ENCODE peak calls at places on chromosomes 7 and 10, in five cellular contexts. N is lung; R is CD8-positive, alpha-beta T cell; W is HFF-Myc; L is mesendoderm. O is an unnamed sample.

GRCh38 chr10:55091691-55092328 is 290.8 kb upstream of the PCDH15 start:
- DNase-seq in N (no peak), L (peak), W (no peak), R (no peak), O (no peak)

GRCh38 chr10:7397049-7397448 is 13.8 kb downstream of the SFMBT2 start:
- DNase-seq in N (no peak), R (no peak), L (peak), W (no peak), O (no peak)

GRCh38 chr10:76055963-76056362 is 624.5 kb downstream of the LRMDA start:
- DNase-seq in N (no peak), W (no peak), L (no peak), R (no peak), O (no peak)

GRCh38 chr7:25388681-25389080 is 160.4 kb upstream of the NPVF start:
- DNase-seq in L (no peak), R (no peak), N (no peak), W (no peak), O (no peak)

GRCh38 chr10:9922123-9922685 is 1095.5 kb upstream of the CELF2 start:
- DNase-seq in L (no peak), R (no peak), W (no peak), N (no peak), O (no peak)

GRCh38 chr10:90195288-90195840 is 494.0 kb downstream of the KIF20B start:
- DNase-seq in W (no peak), R (no peak), L (no peak), N (no peak), O (no peak)

GRCh38 chr7:7920481-7920880 is 48.1 kb upstream of the GLCCI1 start:
- DNase-seq in W (no peak), R (no peak), L (no peak), N (no peak), O (no peak)

GRCh38 chr10:59175538-59176240 is 754 bp upstream of the PHYHIPL start:
- DNase-seq in W (no peak), L (peak), R (no peak), N (no peak), O (no peak)

GRCh38 chr10:209357-209756 is 74.1 kb downstream of the ZMYND11 start:
- DNase-seq in L (peak), R (no peak), W (no peak), N (no peak), O (no peak)

GRCh38 chr10:76558586-76558985 is 1079.0 kb downstream of the KCNMA1 start:
- DNase-seq in R (no peak), L (no peak), N (peak), W (no peak), O (no peak)

GRCh38 chr7:150738092-150739044 is 1.1 kb downstream of the GIMAP5 start:
- DNase-seq in N (no peak), R (no peak), L (no peak), W (no peak), O (no peak)

GRCh38 chr10:12308102-12308501 is 41.2 kb upstream of the CAMK1D start:
- DNase-seq in R (no peak), N (no peak), W (no peak), L (no peak), O (no peak)

GRCh38 chr10:113945075-113945686 is 90.7 kb downstream of the NHLRC2 start:
- DNase-seq in N (peak), L (peak), R (no peak), W (peak), O (no peak)

GRCh38 chr10:43679509-43679908 is 30.8 kb upstream of the ZNF32 start:
- DNase-seq in W (no peak), L (no peak), N (peak), R (no peak), O (no peak)

GRCh38 chr10:124736491-124737136 is 7.6 kb downstream of the FAM53B start:
- DNase-seq in W (no peak), N (peak), R (no peak), L (no peak), O (no peak)

GRCh38 chr7:41693150-41693997 is 9.5 kb downstream of the INHBA start:
- DNase-seq in L (no peak), N (no peak), R (no peak), W (no peak), O (no peak)

GRCh38 chr10:118953598-118953997 is 75.9 kb upstream of the NANOS1 start:
- DNase-seq in R (no peak), L (no peak), W (no peak), N (no peak), O (no peak)

GRCh38 chr7:28130277-28130676 is 50.3 kb downstream of the JAZF1 start:
- DNase-seq in R (no peak), L (no peak), W (peak), N (no peak), O (no peak)

GRCh38 chr10:63555330-63555729 is 34.1 kb downstream of the REEP3 start:
- DNase-seq in W (no peak), L (no peak), N (no peak), R (no peak), O (no peak)

GRCh38 chr7:70492641-70493040 is 639.3 kb upstream of the GALNT17 start:
- DNase-seq in N (no peak), W (no peak), R (no peak), L (no peak), O (no peak)

GRCh38 chr10:127552446-127552845 is 3.3 kb downstream of the NPS start:
- DNase-seq in N (peak), L (no peak), R (no peak), W (no peak), O (no peak)

GRCh38 chr7:70384891-70385290 is 747.1 kb upstream of the GALNT17 start:
- DNase-seq in L (no peak), W (no peak), R (no peak), N (no peak), O (no peak)

GRCh38 chr7:123282181-123282580 is 82.4 kb upstream of the SLC13A1 start:
- DNase-seq in W (no peak), R (no peak), N (no peak), L (peak), O (no peak)

GRCh38 chr10:16787361-16787791 is 29.8 kb downstream of the RSU1 start:
- DNase-seq in L (no peak), N (no peak), W (no peak), R (peak), O (no peak)

GRCh38 chr7:45171946-45172345 is 14.4 kb downstream of the RAMP3 start:
- DNase-seq in R (no peak), W (no peak), L (no peak), N (no peak), O (no peak)

GRCh38 chr7:24896031-24896433 is 83.9 kb downstream of the OSBPL3 start:
- DNase-seq in W (no peak), L (no peak), R (no peak), N (no peak), O (no peak)

GRCh38 chr7:4479367-4480039 is 202.6 kb upstream of the FOXK1 start:
- DNase-seq in N (no peak), W (peak), R (no peak), L (peak), O (peak)

GRCh38 chr10:82813856-82814255 is 938.9 kb downstream of the NRG3 start:
- DNase-seq in W (no peak), R (no peak), N (no peak), L (peak), O (no peak)

GRCh38 chr10:124220971-124221355 is 127.6 kb upstream of the CHST15 start:
- DNase-seq in R (no peak), N (no peak), W (no peak), L (no peak), O (no peak)

GRCh38 chr10:60008816-60009215 is 102.5 kb upstream of the CCDC6 start:
- DNase-seq in N (no peak), R (no peak), W (no peak), L (no peak), O (no peak)

GRCh38 chr10:107083388-107084009 is 81.0 kb downstream of the SORCS1 start:
- DNase-seq in R (no peak), L (no peak), W (no peak), N (no peak), O (no peak)

GRCh38 chr10:26832960-26833359 is 27.8 kb downstream of the ABI1 start:
- DNase-seq in W (no peak), N (no peak), L (peak), R (no peak), O (no peak)

GRCh38 chr7:16419859-16420258 is 1.5 kb downstream of the CRPPA start:
- DNase-seq in L (peak), W (no peak), R (no peak), N (no peak), O (no peak)
- H3K4me3 ChIP-seq in L (no peak), W (no peak), R (peak), N (no peak), O (no peak)

GRCh38 chr10:93073539-93074136 is at the start of gene CYP26A1:
- DNase-seq in L (peak), R (no peak), W (no peak), N (no peak), O (no peak)
- H3K4me3 ChIP-seq in L (peak), R (no peak), W (peak), N (no peak), O (peak)

GRCh38 chr10:46541017-46541661 is 15.3 kb downstream of the GPRIN2 start:
- DNase-seq in W (no peak), L (peak), N (no peak), R (no peak), O (no peak)
- H3K4me3 ChIP-seq in W (no peak), L (peak), N (no peak), R (no peak), O (no peak)

GRCh38 chr10:132036153-132036886 is 29.4 kb upstream of the JAKMIP3 start:
- DNase-seq in L (peak), W (no peak), R (no peak), N (no peak), O (no peak)

GRCh38 chr10:132039371-132039770 is 26.4 kb upstream of the JAKMIP3 start:
- DNase-seq in W (no peak), N (no peak), L (no peak), R (no peak), O (no peak)

GRCh38 chr10:132036887-132037675 is 28.7 kb upstream of the JAKMIP3 start:
- DNase-seq in R (no peak), W (no peak), N (no peak), L (peak), O (no peak)

GRCh38 chr10:132035476-132035875 is 30.3 kb upstream of the JAKMIP3 start:
- DNase-seq in R (no peak), W (no peak), L (no peak), N (no peak), O (no peak)

DNA sequence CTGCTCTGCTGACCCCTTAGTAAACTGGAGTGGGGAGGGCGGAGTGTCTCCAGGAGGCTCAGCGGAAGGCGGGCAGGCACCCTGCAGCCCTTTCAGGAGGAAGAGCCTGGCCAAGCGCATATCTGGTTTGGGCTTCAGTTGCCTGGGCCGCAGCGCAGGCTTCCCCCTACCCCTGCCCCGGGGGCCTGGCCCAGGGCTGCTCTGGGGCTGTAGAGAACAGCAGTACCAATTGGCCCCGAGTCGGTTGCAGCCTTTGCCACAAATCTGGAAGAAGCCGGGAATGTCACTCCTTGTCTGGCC is 28.1 kb upstream of the JAKMIP3 start:
- DNase-seq in W (no peak), L (peak), R (no peak), N (no peak), O (no peak)
- H3K4me3 ChIP-seq in W (no peak), L (no peak), R (no peak), N (no peak), O (no peak)

GRCh38 chr10:103693070-103693811 is 162.1 kb downstream of the SH3PXD2A start:
- DNase-seq in L (peak), N (no peak), W (no peak), R (no peak), O (no peak)
- H3K4me3 ChIP-seq in L (no peak), N (no peak), W (peak), R (peak), O (peak)

DNA sequence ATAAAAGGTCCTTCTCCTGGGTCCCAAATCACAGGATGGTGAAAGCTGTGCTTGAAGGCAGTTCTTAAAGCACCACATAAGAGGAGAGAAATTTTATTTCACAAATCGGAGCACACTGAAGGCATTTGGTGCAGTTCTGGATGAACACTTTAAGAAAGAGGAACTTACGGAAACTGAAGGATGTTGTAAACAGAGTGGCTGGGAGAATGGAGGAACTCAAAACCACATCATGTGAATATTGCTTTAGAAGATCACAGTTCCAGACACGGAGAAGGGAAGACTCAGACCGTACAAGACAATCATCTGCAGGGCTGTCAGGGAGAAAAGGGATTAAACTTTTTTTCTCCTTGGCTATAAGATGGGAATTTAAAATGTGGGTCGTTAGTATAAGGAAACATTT is 9.0 kb upstream of the GPR141 start:
- DNase-seq in R (no peak), L (no peak), W (no peak), N (no peak), O (no peak)
- H3K4me3 ChIP-seq in R (no peak), L (no peak), W (no peak), N (no peak), O (no peak)

GRCh38 chr7:135998081-135998480 is 20.9 kb upstream of the MTPN start:
- DNase-seq in R (no peak), L (no peak), N (no peak), W (no peak), O (no peak)

GRCh38 chr7:136006208-136006607 is 29.0 kb upstream of the MTPN start:
- DNase-seq in R (no peak), W (no peak), L (no peak), N (no peak), O (no peak)

GRCh38 chr7:136000288-136000913 is 23.2 kb upstream of the MTPN start:
- DNase-seq in N (no peak), L (no peak), R (no peak), W (no peak), O (no peak)

GRCh38 chr7:136004083-136004482 is 26.9 kb upstream of the MTPN start:
- DNase-seq in W (no peak), L (no peak), R (no peak), N (no peak), O (no peak)

DNA sequence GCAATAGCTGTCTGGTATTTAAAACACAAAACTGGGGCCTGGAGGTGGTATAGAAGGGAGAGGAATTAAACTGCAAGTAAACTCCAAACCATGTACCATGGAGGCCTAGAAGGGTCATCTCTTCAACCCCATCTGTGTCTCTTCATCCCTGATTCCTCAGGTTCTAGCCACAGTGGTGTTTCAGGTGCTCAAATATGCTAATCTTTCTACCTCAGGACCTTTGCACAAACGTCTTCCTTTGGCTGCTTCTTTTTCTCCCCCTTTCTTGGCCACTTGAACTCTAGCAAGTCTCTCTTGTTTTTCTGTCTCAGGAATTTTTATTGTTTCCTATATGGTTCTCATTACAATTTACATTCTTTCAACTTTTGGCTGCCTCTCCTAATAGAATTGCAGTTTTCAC is 25.6 kb upstream of the MTPN start:
- DNase-seq in R (no peak), L (no peak), N (no peak), W (no peak), O (no peak)
- H3K4me3 ChIP-seq in R (no peak), L (no peak), N (no peak), W (no peak), O (no peak)

GRCh38 chr7:141464551-141464950 is 86.7 kb upstream of the AGK start:
- DNase-seq in L (no peak), N (no peak), R (no peak), W (no peak), O (no peak)
- H3K4me3 ChIP-seq in L (no peak), N (no peak), R (no peak), W (no peak), O (no peak)

O was measured in SK-N-MC.